ENCODE peak calls at places on chromosomes 6 and 20, in eight cellular contexts. One of them, this sample, is unnamed.

GRCh38 chr6:132812756-132813172 is 1.6 kb upstream of the RPS12 start:
- DNase-seq in upper lobe of left lung: no peak
- DNase-seq in NB4: peak
- DNase-seq in dorsolateral prefrontal cortex: no peak
- DNase-seq in nephron progenitor cell: no peak
- DNase-seq in neural progenitor cell: peak
- DNase-seq in foreskin fibroblast: no peak
- DNase-seq in GM12865: no peak
- DNase-seq in this sample: no peak

GRCh38 chr20:25057234-25058050 is 497 bp downstream of the ACSS1 start:
- DNase-seq in neural progenitor cell: peak
- DNase-seq in dorsolateral prefrontal cortex: peak
- DNase-seq in upper lobe of left lung: peak
- DNase-seq in NB4: peak
- DNase-seq in foreskin fibroblast: peak
- DNase-seq in nephron progenitor cell: peak
- DNase-seq in GM12865: peak
- DNase-seq in this sample: peak

GRCh38 chr20:17622086-17622850 is 52.4 kb downstream of the DSTN start:
- DNase-seq in nephron progenitor cell: peak
- DNase-seq in neural progenitor cell: no peak
- DNase-seq in GM12865: no peak
- DNase-seq in foreskin fibroblast: no peak
- DNase-seq in dorsolateral prefrontal cortex: peak
- DNase-seq in upper lobe of left lung: no peak
- DNase-seq in NB4: peak
- DNase-seq in this sample: no peak

GRCh38 chr20:40286991-40287531 is 402.0 kb downstream of the MAFB start:
- DNase-seq in NB4: no peak
- DNase-seq in upper lobe of left lung: peak
- DNase-seq in dorsolateral prefrontal cortex: peak
- DNase-seq in nephron progenitor cell: no peak
- DNase-seq in GM12865: no peak
- DNase-seq in foreskin fibroblast: no peak
- DNase-seq in neural progenitor cell: no peak
- DNase-seq in this sample: no peak

GRCh38 chr6:167882244-167882643 is 55.5 kb downstream of the AFDN start:
- DNase-seq in NB4: no peak
- DNase-seq in neural progenitor cell: no peak
- DNase-seq in dorsolateral prefrontal cortex: no peak
- DNase-seq in foreskin fibroblast: no peak
- DNase-seq in upper lobe of left lung: no peak
- DNase-seq in nephron progenitor cell: no peak
- DNase-seq in GM12865: no peak
- DNase-seq in this sample: no peak

GRCh38 chr6:25417206-25417605 is 138.0 kb downstream of the CARMIL1 start:
- DNase-seq in upper lobe of left lung: no peak
- DNase-seq in foreskin fibroblast: no peak
- DNase-seq in NB4: no peak
- DNase-seq in neural progenitor cell: no peak
- DNase-seq in dorsolateral prefrontal cortex: no peak
- DNase-seq in nephron progenitor cell: no peak
- DNase-seq in GM12865: no peak
- DNase-seq in this sample: no peak

GRCh38 chr20:11124849-11125505 is 451.2 kb upstream of the JAG1 start:
- DNase-seq in neural progenitor cell: no peak
- DNase-seq in upper lobe of left lung: no peak
- DNase-seq in GM12865: no peak
- DNase-seq in foreskin fibroblast: peak
- DNase-seq in NB4: peak
- DNase-seq in dorsolateral prefrontal cortex: no peak
- DNase-seq in nephron progenitor cell: no peak
- DNase-seq in this sample: no peak

GRCh38 chr6:111480988-111481830 is 1.8 kb downstream of the REV3L start:
- DNase-seq in foreskin fibroblast: no peak
- DNase-seq in upper lobe of left lung: no peak
- DNase-seq in dorsolateral prefrontal cortex: no peak
- DNase-seq in neural progenitor cell: no peak
- DNase-seq in GM12865: no peak
- DNase-seq in nephron progenitor cell: no peak
- DNase-seq in NB4: no peak
- DNase-seq in this sample: no peak

GRCh38 chr6:70551566-70551965 is 15.2 kb upstream of the SDHAF4 start:
- DNase-seq in nephron progenitor cell: no peak
- DNase-seq in foreskin fibroblast: no peak
- DNase-seq in NB4: no peak
- DNase-seq in upper lobe of left lung: no peak
- DNase-seq in GM12865: no peak
- DNase-seq in neural progenitor cell: no peak
- DNase-seq in dorsolateral prefrontal cortex: no peak
- DNase-seq in this sample: no peak
- TF ChIP-seq CTCF in nephron progenitor cell: no peak
- TF ChIP-seq CTCF in foreskin fibroblast: no peak
- TF ChIP-seq CTCF in NB4: no peak
- TF ChIP-seq CTCF in upper lobe of left lung: no peak
- TF ChIP-seq CTCF in GM12865: no peak
- TF ChIP-seq CTCF in neural progenitor cell: no peak
- TF ChIP-seq CTCF in dorsolateral prefrontal cortex: no peak
- TF ChIP-seq CTCF in this sample: no peak

DNA sequence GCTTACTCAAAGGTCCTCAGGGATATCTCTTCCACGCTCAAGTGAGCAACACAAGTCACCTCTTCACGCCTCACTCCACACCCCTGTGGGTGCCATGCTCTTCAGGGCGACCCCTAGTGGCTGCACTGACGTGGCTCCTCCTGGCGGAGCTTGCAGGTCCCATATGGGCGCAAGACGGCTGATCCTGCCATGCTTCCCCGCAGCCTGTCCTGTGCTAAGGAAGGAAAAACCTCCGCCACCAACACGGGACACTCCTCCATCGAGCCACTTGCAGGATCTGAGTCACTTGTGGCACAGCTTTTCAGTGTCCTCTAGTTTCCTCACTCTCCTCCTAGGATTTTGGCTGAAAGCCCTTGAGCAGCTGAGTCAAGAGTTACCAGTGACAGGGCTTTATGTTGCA is 90.7 kb downstream of the KHDC1L start:
- DNase-seq in neural progenitor cell: peak
- DNase-seq in NB4: peak
- DNase-seq in foreskin fibroblast: no peak
- DNase-seq in GM12865: peak
- DNase-seq in nephron progenitor cell: peak
- DNase-seq in dorsolateral prefrontal cortex: peak
- DNase-seq in upper lobe of left lung: peak
- DNase-seq in this sample: peak
- TF ChIP-seq CTCF in neural progenitor cell: peak
- TF ChIP-seq CTCF in NB4: peak
- TF ChIP-seq CTCF in foreskin fibroblast: no peak
- TF ChIP-seq CTCF in GM12865: peak
- TF ChIP-seq CTCF in nephron progenitor cell: peak
- TF ChIP-seq CTCF in dorsolateral prefrontal cortex: peak
- TF ChIP-seq CTCF in upper lobe of left lung: no peak
- TF ChIP-seq CTCF in this sample: peak

GRCh38 chr6:106512048-106512957 is 117.0 kb downstream of the RTN4IP1 start:
- DNase-seq in foreskin fibroblast: no peak
- DNase-seq in dorsolateral prefrontal cortex: no peak
- DNase-seq in NB4: peak
- DNase-seq in neural progenitor cell: peak
- DNase-seq in nephron progenitor cell: peak
- DNase-seq in upper lobe of left lung: peak
- DNase-seq in GM12865: peak
- DNase-seq in this sample: peak

GRCh38 chr6:106510090-106510970 is 119.0 kb downstream of the RTN4IP1 start:
- DNase-seq in foreskin fibroblast: no peak
- DNase-seq in upper lobe of left lung: peak
- DNase-seq in nephron progenitor cell: peak
- DNase-seq in NB4: peak
- DNase-seq in dorsolateral prefrontal cortex: no peak
- DNase-seq in neural progenitor cell: peak
- DNase-seq in GM12865: peak
- DNase-seq in this sample: peak

GRCh38 chr6:106508836-106509235 is 120.5 kb downstream of the RTN4IP1 start:
- DNase-seq in upper lobe of left lung: no peak
- DNase-seq in dorsolateral prefrontal cortex: no peak
- DNase-seq in neural progenitor cell: no peak
- DNase-seq in NB4: no peak
- DNase-seq in GM12865: no peak
- DNase-seq in nephron progenitor cell: no peak
- DNase-seq in foreskin fibroblast: no peak
- DNase-seq in this sample: no peak

GRCh38 chr6:106511274-106512047 is 117.8 kb downstream of the RTN4IP1 start:
- DNase-seq in dorsolateral prefrontal cortex: no peak
- DNase-seq in NB4: peak
- DNase-seq in nephron progenitor cell: peak
- DNase-seq in upper lobe of left lung: peak
- DNase-seq in GM12865: peak
- DNase-seq in neural progenitor cell: peak
- DNase-seq in foreskin fibroblast: peak
- DNase-seq in this sample: no peak

DNA sequence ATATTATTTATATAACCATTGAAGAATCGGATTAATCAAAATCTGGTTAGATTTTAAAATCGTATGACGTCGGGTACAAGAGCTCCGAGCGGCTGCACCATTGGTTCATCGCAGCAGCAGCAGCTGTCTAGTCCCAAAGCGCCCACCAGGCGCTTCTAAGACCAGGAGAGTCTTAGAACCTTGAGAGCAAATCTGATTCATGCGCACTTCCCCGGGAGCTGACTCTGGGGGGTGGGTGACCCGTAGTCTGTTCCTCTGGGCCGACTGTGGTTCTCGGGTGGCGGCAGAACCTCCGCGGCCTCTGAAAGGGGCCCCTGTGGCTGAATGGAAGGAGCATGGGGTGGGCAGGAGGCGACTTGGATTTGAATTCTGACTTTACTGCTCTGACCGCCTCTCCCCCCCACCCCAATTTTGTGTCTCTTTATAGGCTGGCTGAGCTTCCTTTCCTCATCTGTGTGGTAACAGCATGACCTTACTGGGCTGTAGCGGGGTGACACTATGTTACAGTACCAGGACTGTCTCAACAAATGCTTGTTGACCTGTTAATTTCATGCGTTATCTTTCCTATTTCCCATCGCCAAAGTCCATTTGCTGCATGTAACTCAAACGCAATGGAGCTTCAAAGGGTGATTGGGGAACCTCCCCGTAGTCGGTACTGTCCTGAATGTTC is 119.7 kb downstream of the RTN4IP1 start:
- DNase-seq in NB4: no peak
- DNase-seq in neural progenitor cell: peak
- DNase-seq in foreskin fibroblast: no peak
- DNase-seq in GM12865: peak
- DNase-seq in nephron progenitor cell: peak
- DNase-seq in upper lobe of left lung: peak
- DNase-seq in dorsolateral prefrontal cortex: no peak
- DNase-seq in this sample: no peak
- TF ChIP-seq CTCF in NB4: no peak
- TF ChIP-seq CTCF in neural progenitor cell: peak
- TF ChIP-seq CTCF in foreskin fibroblast: no peak
- TF ChIP-seq CTCF in GM12865: peak
- TF ChIP-seq CTCF in nephron progenitor cell: peak
- TF ChIP-seq CTCF in upper lobe of left lung: no peak
- TF ChIP-seq CTCF in dorsolateral prefrontal cortex: no peak
- TF ChIP-seq CTCF in this sample: no peak

DNA sequence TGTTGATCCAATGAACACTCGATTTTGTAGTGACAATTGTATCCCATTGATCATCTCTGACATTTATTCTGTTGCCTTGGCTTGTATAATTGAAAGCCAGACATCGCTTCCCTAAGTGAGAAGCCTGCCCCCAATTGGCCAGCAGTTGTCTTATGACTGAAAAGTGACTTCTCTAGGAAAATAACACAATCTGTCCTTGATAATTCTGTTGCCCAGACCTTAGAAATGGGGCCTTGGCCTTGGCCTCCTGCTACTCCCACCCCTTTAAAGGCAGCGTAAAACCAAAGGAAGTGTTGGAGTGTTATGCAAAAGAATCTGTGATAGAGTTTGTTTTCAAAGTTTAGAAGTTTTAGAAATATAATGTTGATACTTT is 39.8 kb downstream of the TXLNB start:
- DNase-seq in GM12865: no peak
- DNase-seq in nephron progenitor cell: no peak
- DNase-seq in dorsolateral prefrontal cortex: no peak
- DNase-seq in NB4: no peak
- DNase-seq in foreskin fibroblast: no peak
- DNase-seq in neural progenitor cell: no peak
- DNase-seq in upper lobe of left lung: no peak
- DNase-seq in this sample: no peak
- TF ChIP-seq CTCF in GM12865: no peak
- TF ChIP-seq CTCF in nephron progenitor cell: no peak
- TF ChIP-seq CTCF in dorsolateral prefrontal cortex: no peak
- TF ChIP-seq CTCF in NB4: no peak
- TF ChIP-seq CTCF in foreskin fibroblast: no peak
- TF ChIP-seq CTCF in neural progenitor cell: peak
- TF ChIP-seq CTCF in upper lobe of left lung: no peak
- TF ChIP-seq CTCF in this sample: no peak

GRCh38 chr20:33211817-33212424 is 5.2 kb upstream of the BPIFA3 start:
- DNase-seq in foreskin fibroblast: peak
- DNase-seq in NB4: peak
- DNase-seq in upper lobe of left lung: no peak
- DNase-seq in dorsolateral prefrontal cortex: peak
- DNase-seq in neural progenitor cell: peak
- DNase-seq in nephron progenitor cell: peak
- DNase-seq in GM12865: peak
- DNase-seq in this sample: peak
- TF ChIP-seq CTCF in foreskin fibroblast: peak
- TF ChIP-seq CTCF in NB4: peak
- TF ChIP-seq CTCF in upper lobe of left lung: no peak
- TF ChIP-seq CTCF in dorsolateral prefrontal cortex: peak
- TF ChIP-seq CTCF in neural progenitor cell: peak
- TF ChIP-seq CTCF in nephron progenitor cell: peak
- TF ChIP-seq CTCF in GM12865: peak
- TF ChIP-seq CTCF in this sample: peak

DNA sequence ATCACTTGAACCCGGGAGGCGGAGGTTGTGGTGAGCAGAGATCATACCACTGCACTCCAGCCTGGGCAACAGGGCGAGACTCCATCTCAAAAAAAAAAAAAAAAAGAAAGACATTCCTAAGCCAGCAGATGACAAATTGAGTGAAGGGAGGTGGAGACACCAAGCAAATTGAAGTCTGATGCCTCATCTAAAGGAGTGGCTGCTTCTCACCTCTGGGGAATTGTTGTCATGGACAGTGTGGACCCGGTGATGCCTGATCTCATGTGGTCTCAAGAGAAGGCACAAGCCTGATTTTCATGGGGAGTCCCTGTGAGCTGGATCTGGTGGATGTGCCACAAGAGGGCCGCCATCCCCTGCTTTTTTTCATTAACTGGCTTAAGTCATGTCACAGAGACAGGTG is 272.0 kb downstream of the ZNF217 start:
- DNase-seq in dorsolateral prefrontal cortex: no peak
- DNase-seq in neural progenitor cell: no peak
- DNase-seq in foreskin fibroblast: no peak
- DNase-seq in GM12865: no peak
- DNase-seq in nephron progenitor cell: no peak
- DNase-seq in upper lobe of left lung: no peak
- DNase-seq in NB4: peak
- DNase-seq in this sample: no peak
- TF ChIP-seq CTCF in dorsolateral prefrontal cortex: no peak
- TF ChIP-seq CTCF in neural progenitor cell: no peak
- TF ChIP-seq CTCF in foreskin fibroblast: no peak
- TF ChIP-seq CTCF in GM12865: no peak
- TF ChIP-seq CTCF in nephron progenitor cell: no peak
- TF ChIP-seq CTCF in upper lobe of left lung: no peak
- TF ChIP-seq CTCF in NB4: no peak
- TF ChIP-seq CTCF in this sample: no peak

GRCh38 chr6:53715434-53715833 is 49.9 kb upstream of the KLHL31 start:
- DNase-seq in nephron progenitor cell: no peak
- DNase-seq in dorsolateral prefrontal cortex: no peak
- DNase-seq in foreskin fibroblast: no peak
- DNase-seq in upper lobe of left lung: no peak
- DNase-seq in neural progenitor cell: no peak
- DNase-seq in NB4: no peak
- DNase-seq in GM12865: no peak
- DNase-seq in this sample: no peak
- TF ChIP-seq CTCF in nephron progenitor cell: no peak
- TF ChIP-seq CTCF in dorsolateral prefrontal cortex: no peak
- TF ChIP-seq CTCF in foreskin fibroblast: no peak
- TF ChIP-seq CTCF in upper lobe of left lung: no peak
- TF ChIP-seq CTCF in neural progenitor cell: no peak
- TF ChIP-seq CTCF in NB4: no peak
- TF ChIP-seq CTCF in GM12865: no peak
- TF ChIP-seq CTCF in this sample: no peak

This sample was measured in neural crest cell.